ENCODE peak calls at places on chromosomes 12 and 14, in eight cellular contexts. C is adipocyte; Z is A549; A is hepatocyte; I is Karpas-422; Q is CD4-positive, CD25-positive, alpha-beta regulatory T cell; J is right cardiac atrium; T is mucosa of descending colon. K is an unnamed sample. For H3K4me1, the result is how much of the 10 kb centered on the place peaks cover.

GRCh38 chr12:69059465-69060457 is 126.8 kb upstream of the CPM start:
- DNase-seq in C (peak), Z (peak), A (no peak), I (no peak), Q (peak), J (no peak), T (no peak), K (no peak)

GRCh38 chr12:3523058-3523457 is 32.1 kb downstream of the PRMT8 start:
- DNase-seq in C (no peak), Z (no peak), A (no peak), I (no peak), Q (no peak), J (no peak), T (no peak), K (no peak)

GRCh38 chr12:94134226-94134795 is 14.1 kb upstream of the PLXNC1 start:
- DNase-seq in C (peak), Z (peak), A (peak), I (peak), Q (peak), J (no peak), T (no peak), K (no peak)

GRCh38 chr14:68332011-68332410 is 460.9 kb downstream of the ZFP36L1 start:
- DNase-seq in C (no peak), Z (no peak), A (no peak), I (no peak), Q (no peak), J (no peak), T (no peak), K (no peak)

GRCh38 chr12:19915392-19916192 is 452.7 kb upstream of the PDE3A start:
- DNase-seq in C (peak), Z (peak), A (peak), I (peak), Q (no peak), J (no peak), T (no peak), K (no peak)

GRCh38 chr12:62146323-62146722 is 113.9 kb upstream of the USP15 start:
- DNase-seq in C (no peak), Z (no peak), A (no peak), I (no peak), Q (no peak), J (no peak), T (no peak), K (no peak)

GRCh38 chr12:15887043-15887817 is 5.0 kb downstream of the STRAP start:
- DNase-seq in C (no peak), Z (no peak), A (no peak), I (no peak), Q (no peak), J (no peak), T (no peak), K (no peak)

GRCh38 chr12:121579190-121579791 is 1.5 kb downstream of the KDM2B start:
- DNase-seq in C (peak), Z (no peak), A (peak), I (peak), Q (peak), J (no peak), T (peak), K (peak)

GRCh38 chr14:68814376-68815287 is 21.8 kb upstream of the ZFP36L1 start:
- DNase-seq in C (peak), Z (peak), A (peak), I (peak), Q (peak), J (no peak), T (peak), K (no peak)

GRCh38 chr14:103628221-103628683 is 759 bp upstream of the KLC1 start:
- DNase-seq in C (peak), Z (peak), A (peak), I (peak), Q (peak), J (peak), T (peak), K (peak)

GRCh38 chr14:22656945-22657711 is 13.0 kb upstream of the OR6J1 start:
- DNase-seq in C (peak), Z (no peak), A (peak), I (peak), Q (no peak), J (no peak), T (no peak), K (no peak)

GRCh38 chr14:33307691-33308369 is 369.2 kb downstream of the NPAS3 start:
- DNase-seq in C (peak), Z (no peak), A (no peak), I (no peak), Q (no peak), J (peak), T (no peak), K (no peak)

GRCh38 chr12:87801860-87802720 is 227.1 kb downstream of the C12orf50 start:
- DNase-seq in C (peak), Z (peak), A (no peak), I (no peak), Q (no peak), J (no peak), T (no peak), K (no peak)

GRCh38 chr14:35678403-35679028 is 130.6 kb downstream of the RALGAPA1 start:
- DNase-seq in C (no peak), Z (no peak), A (peak), I (peak), Q (no peak), J (no peak), T (no peak), K (no peak)

GRCh38 chr12:50984899-50985298 is 32.6 kb downstream of the HIGD1C start:
- DNase-seq in C (no peak), Z (no peak), A (no peak), I (no peak), Q (no peak), J (no peak), T (no peak), K (no peak)

GRCh38 chr12:560666-561065 is 100.9 kb downstream of the B4GALNT3 start:
- DNase-seq in C (no peak), Z (no peak), A (no peak), I (peak), Q (peak), J (no peak), T (no peak), K (no peak)

GRCh38 chr14:31781578-31781977 is 220.4 kb downstream of the NUBPL start:
- DNase-seq in C (no peak), Z (peak), A (no peak), I (peak), Q (peak), J (no peak), T (no peak), K (no peak)

GRCh38 chr12:58841058-58841798 is 79.1 kb downstream of the LRIG3 start:
- DNase-seq in C (no peak), Z (no peak), A (no peak), I (no peak), Q (no peak), J (no peak), T (no peak), K (no peak)

GRCh38 chr14:102795060-102795925 is 18.0 kb downstream of the TRAF3 start:
- DNase-seq in C (peak), Z (peak), A (peak), I (peak), Q (peak), J (peak), T (peak), K (peak)

GRCh38 chr12:92927055-92927435 is 2.0 kb downstream of the EEA1 start:
- DNase-seq in C (peak), Z (peak), A (peak), I (no peak), Q (peak), J (no peak), T (no peak), K (no peak)

GRCh38 chr12:65194949-65195348 is 25.6 kb downstream of the LEMD3 start:
- DNase-seq in C (no peak), Z (no peak), A (no peak), I (no peak), Q (no peak), J (no peak), T (no peak), K (no peak)

GRCh38 chr14:61257469-61258057 is 23.6 kb downstream of the TMEM30B start:
- DNase-seq in C (no peak), Z (no peak), A (peak), I (no peak), Q (no peak), J (no peak), T (no peak), K (no peak)

GRCh38 chr14:23055621-23056256 is 1.6 kb downstream of the CDH24 start:
- DNase-seq in C (no peak), Z (no peak), A (peak), I (no peak), Q (no peak), J (no peak), T (no peak), K (no peak)

GRCh38 chr14:77094672-77095284 is 3.3 kb upstream of the CIPC start:
- DNase-seq in C (peak), Z (peak), A (peak), I (peak), Q (peak), J (peak), T (peak), K (peak)

GRCh38 chr14:49951946-49952345 is 59.1 kb downstream of the ARF6 start:
- DNase-seq in C (no peak), Z (no peak), A (no peak), I (no peak), Q (no peak), J (no peak), T (peak), K (no peak)

GRCh38 chr14:56131004-56131864 is 13.0 kb downstream of the PELI2 start:
- DNase-seq in C (no peak), Z (no peak), A (no peak), I (no peak), Q (no peak), J (no peak), T (no peak), K (no peak)

GRCh38 chr12:4355843-4356327 is 23.6 kb downstream of the FGF23 start:
- DNase-seq in C (peak), Z (peak), A (peak), I (peak), Q (peak), J (peak), T (peak), K (no peak)

GRCh38 chr14:22842211-22843122 is 6.1 kb downstream of the MMP14 start:
- DNase-seq in C (no peak), Z (no peak), A (no peak), I (no peak), Q (no peak), J (no peak), T (no peak), K (no peak)

GRCh38 chr14:39434401-39434800 is 2.2 kb upstream of the FBXO33 start:
- DNase-seq in C (no peak), Z (no peak), A (no peak), I (peak), Q (no peak), J (no peak), T (no peak), K (no peak)

GRCh38 chr12:25119020-25119419 is 75.9 kb downstream of the DNAI7 start:
- DNase-seq in C (no peak), Z (no peak), A (no peak), I (peak), Q (no peak), J (no peak), T (no peak), K (no peak)

GRCh38 chr12:49865782-49866135 is 22.9 kb upstream of the BCDIN3D start:
- DNase-seq in C (no peak), Z (no peak), A (no peak), I (no peak), Q (no peak), J (no peak), T (no peak), K (no peak)

GRCh38 chr14:32478027-32478426 is 148.9 kb downstream of the AKAP6 start:
- DNase-seq in C (no peak), Z (no peak), A (no peak), I (no peak), Q (no peak), J (no peak), T (no peak), K (no peak)

GRCh38 chr12:29066061-29066588 is 83.0 kb upstream of the FAR2 start:
- DNase-seq in C (peak), Z (no peak), A (no peak), I (no peak), Q (peak), J (peak), T (no peak), K (no peak)

GRCh38 chr14:32620303-32620702 is 291.2 kb downstream of the AKAP6 start:
- DNase-seq in C (peak), Z (no peak), A (no peak), I (no peak), Q (no peak), J (no peak), T (no peak), K (no peak)

GRCh38 chr14:93263416-93263815 is 56.4 kb downstream of the UBR7 start:
- DNase-seq in C (peak), Z (no peak), A (no peak), I (no peak), Q (no peak), J (no peak), T (no peak), K (no peak)

GRCh38 chr14:100955201-100955600 is 51.7 kb upstream of the RTL1 start:
- DNase-seq in C (peak), Z (peak), A (no peak), I (no peak), Q (no peak), J (no peak), T (no peak), K (no peak)

GRCh38 chr14:89247457-89248122 is 169.4 kb downstream of the FOXN3 start:
- DNase-seq in C (no peak), Z (no peak), A (no peak), I (no peak), Q (no peak), J (no peak), T (no peak), K (no peak)

GRCh38 chr12:6769681-6770080 is 2.6 kb upstream of the LAG3 start:
- DNase-seq in C (no peak), Z (no peak), A (no peak), I (no peak), Q (no peak), J (no peak), T (no peak), K (no peak)
- H3K4me1 ChIP-seq in C (under half), Z (half or more), A (under half), I (under half), Q (half or more), J (under half), T (under half), K (under half)

DNA sequence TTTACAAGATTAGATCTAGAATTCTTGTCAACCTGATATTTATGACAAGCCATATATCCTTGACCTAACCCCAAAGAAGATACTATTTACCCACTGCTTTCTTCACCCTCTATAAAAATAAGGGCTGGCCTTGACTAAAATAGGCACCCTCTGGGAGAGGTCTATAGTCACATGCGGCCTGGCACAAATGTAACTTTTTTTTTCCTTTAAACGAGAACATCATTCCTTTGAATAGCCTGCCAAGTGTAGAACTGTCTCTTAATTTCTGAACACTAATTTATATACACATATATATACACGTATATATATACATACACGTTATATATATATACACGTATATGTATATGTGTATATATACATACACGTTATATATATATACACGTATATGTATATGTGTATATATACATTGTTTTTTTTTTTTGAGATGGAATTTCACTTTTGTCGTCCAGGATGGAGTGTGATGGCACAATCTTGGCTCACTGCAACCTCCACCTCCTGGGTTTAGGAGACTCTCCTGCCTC is 18.6 kb downstream of the PPTC7 start:
- DNase-seq in C (no peak), Z (no peak), A (no peak), I (no peak), Q (no peak), J (no peak), T (no peak), K (no peak)
- H3K4me1 ChIP-seq in C (half or more), Z (half or more), A (under half), I (half or more), Q (under half), J (under half), T (under half), K (under half)

GRCh38 chr12:102356690-102357089 is 123.7 kb downstream of the IGF1 start:
- DNase-seq in C (peak), Z (no peak), A (no peak), I (no peak), Q (no peak), J (no peak), T (no peak), K (no peak)
- H3K4me1 ChIP-seq in C (under half), Z (under half), A (under half), I (under half), Q (under half), J (under half), T (under half), K (under half)

DNA sequence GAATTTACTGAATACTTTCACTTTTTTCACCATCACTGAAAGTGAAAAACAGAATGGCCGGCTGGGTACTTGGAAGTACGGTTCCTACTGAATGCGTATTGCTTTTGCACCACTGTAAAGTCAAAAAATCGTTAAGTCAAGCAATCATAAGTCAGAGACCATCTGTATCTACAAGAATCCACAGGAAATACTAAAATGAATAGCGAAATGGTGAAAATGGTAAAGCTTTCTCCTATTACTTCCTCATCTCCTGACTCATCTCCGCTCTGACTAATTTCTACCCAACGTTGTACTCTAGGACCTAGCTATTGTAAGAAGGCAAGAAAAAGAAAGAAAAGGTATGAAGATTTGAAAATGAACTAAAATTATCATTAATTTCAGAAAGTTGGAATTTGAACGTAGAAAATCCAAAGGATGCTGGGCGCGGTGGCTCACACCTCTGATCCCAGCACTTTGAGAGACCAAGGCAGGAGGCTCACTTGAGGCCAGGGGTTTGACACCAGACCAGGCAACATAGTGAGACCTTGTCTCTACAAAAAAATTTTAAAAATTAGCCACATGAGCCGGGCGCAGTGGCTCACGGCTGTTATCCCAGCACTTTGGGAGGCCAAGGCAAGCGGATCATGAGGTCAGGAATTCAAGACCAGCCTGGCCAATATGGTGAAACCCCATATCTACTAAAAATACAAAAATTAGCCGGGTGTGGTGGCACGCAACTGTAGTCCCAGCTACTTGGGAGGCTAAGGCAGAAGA is 5.3 kb upstream of the CDCA4 start:
- DNase-seq in C (no peak), Z (no peak), A (no peak), I (no peak), Q (peak), J (no peak), T (no peak), K (no peak)
- H3K4me1 ChIP-seq in C (under half), Z (half or more), A (under half), I (under half), Q (under half), J (under half), T (under half), K (under half)

GRCh38 chr12:48036818-48037217 is 32.5 kb upstream of the COL2A1 start:
- DNase-seq in C (no peak), Z (no peak), A (no peak), I (no peak), Q (no peak), J (no peak), T (no peak), K (no peak)
- H3K4me1 ChIP-seq in C (under half), Z (under half), A (under half), I (under half), Q (under half), J (under half), T (under half), K (under half)

K was measured in lung.